ENCODE peak calls at places on chromosome 6, in eight cellular contexts. X is omental fat pad, L is foreskin keratinocyte, S is upper lobe of left lung, Q is tibial artery, W is BJ, Z is fibroblast of the aortic adventitia, Y is colonic mucosa. H is an unnamed sample.

GRCh38 chr6:43706788-43707187 is 19.2 kb upstream of the MRPS18A start:
- DNase-seq in Z (no peak), S (no peak), W (no peak), X (no peak), Q (no peak), L (no peak), Y (no peak), H (no peak)

GRCh38 chr6:150252714-150253444 is 110.0 kb downstream of the PPP1R14C start:
- DNase-seq in S (no peak), Z (no peak), W (no peak), L (peak; percentile 56), Q (no peak), Y (no peak), X (no peak), H (no peak)

GRCh38 chr6:33826537-33826936 is 22.7 kb upstream of the MLN start:
- DNase-seq in Q (no peak), Y (peak; percentile 26), L (no peak), W (no peak), Z (no peak), X (no peak), S (no peak), H (no peak)

GRCh38 chr6:15595461-15596173 is 67.2 kb downstream of the DTNBP1 start:
- DNase-seq in X (no peak), S (no peak), Z (peak; percentile 12), L (no peak), W (no peak), Q (no peak), Y (no peak), H (no peak)

GRCh38 chr6:166275714-166276166 is 32.5 kb downstream of the PRR18 start:
- DNase-seq in Q (peak; percentile 76), W (no peak), Y (peak; percentile 62), S (peak; percentile 96), L (peak; percentile 13), X (peak; percentile 57), Z (peak; percentile 43), H (peak; percentile 83)

GRCh38 chr6:166508726-166509125 is 77.8 kb downstream of the RAMACL start:
- DNase-seq in S (no peak), Q (peak; percentile 48), X (no peak), Y (no peak), L (no peak), W (no peak), Z (no peak), H (no peak)

GRCh38 chr6:167093922-167094432 is 28.9 kb upstream of the CCR6 start:
- DNase-seq in Z (no peak), S (peak; percentile 67), X (no peak), Q (no peak), L (no peak), Y (no peak), W (no peak), H (peak; percentile 40)

GRCh38 chr6:146785001-146785585 is 186.3 kb downstream of the ADGB start:
- DNase-seq in W (no peak), X (no peak), S (no peak), Q (no peak), Y (peak; percentile 25), Z (peak; percentile 50), L (peak; percentile 34), H (no peak)

GRCh38 chr6:84773431-84774173 is 9.2 kb upstream of the TBX18 start:
- DNase-seq in L (peak; percentile 25), Q (peak; percentile 79), X (no peak), W (no peak), Y (no peak), Z (no peak), S (peak; percentile 83), H (no peak)

GRCh38 chr6:117449549-117450439 is 24.1 kb upstream of the ROS1 start:
- DNase-seq in X (peak; percentile 48), Y (peak; percentile 66), Q (no peak), L (peak; percentile 52), S (no peak), Z (peak; percentile 93), W (no peak), H (peak; percentile 33)
- TF ChIP-seq CTCF in X (no peak), Y (peak; percentile 72), Q (peak; percentile 70), L (peak; percentile 83), S (peak; percentile 67), Z (peak; percentile 63), W (peak; percentile 61), H (peak; percentile 89)

GRCh38 chr6:45445364-45445748 is 67.6 kb upstream of the SUPT3H start:
- DNase-seq in X (no peak), Z (no peak), Q (no peak), Y (no peak), L (no peak), W (no peak), S (no peak), H (no peak)
- TF ChIP-seq CTCF in X (no peak), Z (no peak), Q (no peak), Y (no peak), L (no peak), W (no peak), S (no peak), H (no peak)

DNA sequence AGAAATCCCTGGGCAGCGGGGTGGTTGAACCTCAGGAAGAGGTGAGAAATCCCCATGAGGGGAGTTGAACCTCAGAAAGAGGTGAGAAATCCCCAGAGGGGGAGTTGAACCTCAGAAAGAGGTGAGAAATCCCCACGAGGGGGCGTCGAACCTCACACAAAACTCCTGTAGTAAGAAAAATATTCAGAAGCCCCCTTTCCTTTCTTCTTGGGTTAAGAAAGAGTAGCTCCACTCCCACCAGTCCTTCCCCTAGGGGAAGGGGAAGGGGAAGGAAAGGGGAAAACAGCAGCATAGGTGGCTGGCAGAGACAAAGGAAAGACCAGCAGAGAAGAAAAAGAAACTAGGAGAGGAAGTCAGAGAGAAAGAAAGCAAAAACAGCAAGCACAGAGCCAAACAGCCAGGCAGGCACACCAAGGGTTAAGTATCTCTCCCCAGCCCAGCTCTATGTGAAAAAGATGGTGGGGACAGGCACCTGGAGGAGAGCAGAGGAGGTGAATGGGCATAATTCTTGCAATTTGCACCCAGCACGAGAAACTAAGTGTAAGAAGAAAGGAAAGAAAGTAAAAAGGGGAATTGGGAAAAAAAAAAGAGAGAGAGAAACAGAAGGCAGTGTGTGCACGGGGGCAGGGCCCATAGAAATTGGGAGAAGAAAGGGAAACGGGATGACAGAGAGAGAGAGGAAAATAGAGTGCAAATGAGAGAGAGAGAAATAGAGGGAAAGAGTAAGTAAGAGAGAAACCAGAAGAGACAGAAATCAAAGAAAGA is 88.2 kb downstream of the PLG start:
- DNase-seq in L (peak; percentile 41), X (no peak), W (no peak), Y (no peak), Z (no peak), S (no peak), Q (no peak), H (no peak)
- TF ChIP-seq CTCF in L (peak; percentile 29), X (no peak), W (no peak), Y (no peak), Z (no peak), S (no peak), Q (no peak), H (no peak)

DNA sequence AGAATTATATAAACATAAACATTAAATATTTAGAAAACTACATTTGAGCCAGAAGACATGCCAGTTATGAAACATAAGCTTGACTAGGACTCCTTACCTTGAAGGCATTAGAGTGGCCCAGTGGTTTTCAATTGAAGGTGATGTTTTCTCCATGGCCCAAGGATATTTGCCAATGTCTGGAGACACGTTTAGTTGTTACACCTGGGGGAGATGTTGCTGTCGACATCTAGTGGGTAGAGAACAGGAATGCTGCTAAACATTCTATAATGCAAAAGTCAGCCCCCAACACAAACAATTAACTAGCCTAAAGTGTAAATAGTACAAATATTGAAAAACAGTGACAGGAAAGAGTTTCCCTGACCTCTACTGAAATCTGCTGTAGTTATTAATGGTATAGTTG is 200.9 kb upstream of the HS3ST5 start:
- DNase-seq in L (no peak), Q (no peak), S (no peak), X (no peak), Z (no peak), Y (no peak), W (no peak), H (no peak)
- TF ChIP-seq CTCF in L (no peak), Q (no peak), S (no peak), X (no peak), Z (no peak), Y (no peak), W (no peak), H (no peak)

DNA sequence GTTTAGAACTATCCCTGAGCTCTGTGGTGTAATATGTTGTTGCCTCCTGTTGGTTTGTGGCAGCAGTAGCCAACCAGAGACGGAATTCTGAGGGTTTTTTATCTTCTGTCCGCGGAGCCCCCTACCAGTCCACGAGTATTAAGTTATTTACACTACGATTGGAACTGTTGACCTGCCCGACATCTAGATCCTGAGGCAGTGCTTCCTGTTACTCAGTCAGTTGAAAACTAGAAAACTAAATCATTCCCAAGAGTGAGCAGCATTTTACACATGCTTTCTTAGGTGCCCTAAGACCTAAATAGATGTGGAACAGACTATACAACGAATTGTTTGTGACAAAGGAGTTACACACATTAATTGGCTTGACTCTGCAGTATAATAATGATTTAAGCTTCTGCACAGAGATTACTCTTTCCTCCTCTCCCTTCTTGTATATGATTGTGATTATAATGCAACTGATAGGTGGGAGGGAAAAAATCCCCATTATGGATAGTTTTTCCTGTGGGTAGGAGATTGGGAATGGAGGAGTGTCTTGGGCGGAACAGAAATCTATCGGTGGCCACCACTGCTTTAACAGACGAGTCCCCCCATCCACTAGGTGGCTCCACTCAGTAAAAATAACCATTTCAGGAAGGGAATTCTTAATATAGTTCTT is 1.7 kb downstream of the LOC128125822 start:
- DNase-seq in Y (peak; percentile 77), S (no peak), L (peak; percentile 43), Q (no peak), X (no peak), W (no peak), Z (peak; percentile 77), H (no peak)
- TF ChIP-seq CTCF in Y (peak; percentile 68), S (peak; percentile 58), L (peak; percentile 65), Q (peak; percentile 38), X (no peak), W (peak; percentile 62), Z (peak; percentile 67), H (peak; percentile 75)